ENCODE peak calls at places on chromosomes 12 and 14, in eight cellular contexts. One of them, this sample, is unnamed.

GRCh38 chr12:102441077-102441596 is 39.2 kb downstream of the IGF1 start:
- DNase-seq in putamen: no peak
- DNase-seq in posterior vena cava: no peak
- DNase-seq in amniotic epithelial cell: peak
- DNase-seq in left colon: no peak
- DNase-seq in RPMI7951: no peak
- DNase-seq in HFF-Myc: no peak
- DNase-seq in hippocampal formation: no peak
- DNase-seq in this sample: no peak

GRCh38 chr12:91219511-91219910 is 36.9 kb upstream of the DCN start:
- DNase-seq in putamen: no peak
- DNase-seq in posterior vena cava: no peak
- DNase-seq in amniotic epithelial cell: peak
- DNase-seq in left colon: no peak
- DNase-seq in RPMI7951: peak
- DNase-seq in HFF-Myc: no peak
- DNase-seq in hippocampal formation: no peak
- DNase-seq in this sample: no peak

GRCh38 chr14:86513056-86513455 is 983.1 kb downstream of the FLRT2 start:
- DNase-seq in putamen: no peak
- DNase-seq in posterior vena cava: no peak
- DNase-seq in amniotic epithelial cell: no peak
- DNase-seq in left colon: no peak
- DNase-seq in RPMI7951: no peak
- DNase-seq in HFF-Myc: no peak
- DNase-seq in hippocampal formation: no peak
- DNase-seq in this sample: no peak

GRCh38 chr12:55746913-55747231 is 4.0 kb downstream of the GDF11 start:
- DNase-seq in putamen: no peak
- DNase-seq in posterior vena cava: no peak
- DNase-seq in amniotic epithelial cell: no peak
- DNase-seq in left colon: no peak
- DNase-seq in RPMI7951: no peak
- DNase-seq in HFF-Myc: no peak
- DNase-seq in hippocampal formation: no peak
- DNase-seq in this sample: no peak

GRCh38 chr12:56688846-56689113 is 696 bp upstream of the PTGES3 start:
- DNase-seq in putamen: no peak
- DNase-seq in posterior vena cava: no peak
- DNase-seq in amniotic epithelial cell: no peak
- DNase-seq in left colon: no peak
- DNase-seq in RPMI7951: no peak
- DNase-seq in HFF-Myc: no peak
- DNase-seq in hippocampal formation: no peak
- DNase-seq in this sample: no peak

GRCh38 chr14:90087433-90087832 is 25.6 kb downstream of the KCNK13 start:
- DNase-seq in putamen: peak
- DNase-seq in posterior vena cava: peak
- DNase-seq in amniotic epithelial cell: peak
- DNase-seq in left colon: peak
- DNase-seq in RPMI7951: peak
- DNase-seq in HFF-Myc: no peak
- DNase-seq in hippocampal formation: peak
- DNase-seq in this sample: peak

GRCh38 chr12:54385251-54385914 is 850 bp upstream of the ZNF385A start:
- DNase-seq in putamen: no peak
- DNase-seq in posterior vena cava: no peak
- DNase-seq in amniotic epithelial cell: no peak
- DNase-seq in left colon: no peak
- DNase-seq in RPMI7951: no peak
- DNase-seq in HFF-Myc: no peak
- DNase-seq in hippocampal formation: no peak
- DNase-seq in this sample: peak

GRCh38 chr12:53485955-53486729 is 13.1 kb downstream of the MAP3K12 start:
- DNase-seq in putamen: no peak
- DNase-seq in posterior vena cava: no peak
- DNase-seq in amniotic epithelial cell: no peak
- DNase-seq in left colon: no peak
- DNase-seq in RPMI7951: no peak
- DNase-seq in HFF-Myc: no peak
- DNase-seq in hippocampal formation: no peak
- DNase-seq in this sample: no peak

GRCh38 chr12:65655074-65655493 is 169.2 kb upstream of the HMGA2 start:
- DNase-seq in putamen: no peak
- DNase-seq in posterior vena cava: no peak
- DNase-seq in amniotic epithelial cell: peak
- DNase-seq in left colon: no peak
- DNase-seq in RPMI7951: peak
- DNase-seq in HFF-Myc: no peak
- DNase-seq in hippocampal formation: no peak
- DNase-seq in this sample: no peak

GRCh38 chr12:122917508-122918227 is 21.7 kb upstream of the VPS37B start:
- DNase-seq in putamen: no peak
- DNase-seq in posterior vena cava: no peak
- DNase-seq in amniotic epithelial cell: peak
- DNase-seq in left colon: peak
- DNase-seq in RPMI7951: peak
- DNase-seq in HFF-Myc: no peak
- DNase-seq in hippocampal formation: no peak
- DNase-seq in this sample: peak

GRCh38 chr12:96329545-96329944 is 70.7 kb downstream of the CDK17 start:
- DNase-seq in putamen: no peak
- DNase-seq in posterior vena cava: no peak
- DNase-seq in amniotic epithelial cell: no peak
- DNase-seq in left colon: no peak
- DNase-seq in RPMI7951: no peak
- DNase-seq in HFF-Myc: no peak
- DNase-seq in hippocampal formation: no peak
- DNase-seq in this sample: no peak

GRCh38 chr14:90846511-90846910 is 30.3 kb upstream of the TTC7B start:
- DNase-seq in putamen: no peak
- DNase-seq in posterior vena cava: no peak
- DNase-seq in amniotic epithelial cell: peak
- DNase-seq in left colon: no peak
- DNase-seq in RPMI7951: peak
- DNase-seq in HFF-Myc: no peak
- DNase-seq in hippocampal formation: no peak
- DNase-seq in this sample: no peak

GRCh38 chr12:93048646-93049045 is 119.6 kb upstream of the EEA1 start:
- DNase-seq in putamen: no peak
- DNase-seq in posterior vena cava: no peak
- DNase-seq in amniotic epithelial cell: no peak
- DNase-seq in left colon: no peak
- DNase-seq in RPMI7951: peak
- DNase-seq in HFF-Myc: no peak
- DNase-seq in hippocampal formation: no peak
- DNase-seq in this sample: no peak

GRCh38 chr14:92917041-92917940 is 5.7 kb upstream of the CHGA start:
- DNase-seq in putamen: no peak
- DNase-seq in posterior vena cava: no peak
- DNase-seq in amniotic epithelial cell: no peak
- DNase-seq in left colon: no peak
- DNase-seq in RPMI7951: no peak
- DNase-seq in HFF-Myc: no peak
- DNase-seq in hippocampal formation: no peak
- DNase-seq in this sample: no peak

GRCh38 chr14:100350283-100350926 is 27.3 kb downstream of the SLC25A47 start:
- DNase-seq in putamen: no peak
- DNase-seq in posterior vena cava: no peak
- DNase-seq in amniotic epithelial cell: no peak
- DNase-seq in left colon: no peak
- DNase-seq in RPMI7951: no peak
- DNase-seq in HFF-Myc: no peak
- DNase-seq in hippocampal formation: no peak
- DNase-seq in this sample: no peak

GRCh38 chr14:68359862-68360552 is 432.9 kb downstream of the ZFP36L1 start:
- DNase-seq in putamen: peak
- DNase-seq in posterior vena cava: peak
- DNase-seq in amniotic epithelial cell: no peak
- DNase-seq in left colon: peak
- DNase-seq in RPMI7951: peak
- DNase-seq in HFF-Myc: peak
- DNase-seq in hippocampal formation: peak
- DNase-seq in this sample: peak

GRCh38 chr12:56104815-56105476 is 587 bp downstream of the PA2G4 start:
- DNase-seq in putamen: no peak
- DNase-seq in posterior vena cava: peak
- DNase-seq in amniotic epithelial cell: no peak
- DNase-seq in left colon: peak
- DNase-seq in RPMI7951: peak
- DNase-seq in HFF-Myc: no peak
- DNase-seq in hippocampal formation: no peak
- DNase-seq in this sample: no peak

GRCh38 chr12:93181396-93181965 is 196.2 kb upstream of the NUDT4 start:
- DNase-seq in putamen: no peak
- DNase-seq in posterior vena cava: no peak
- DNase-seq in amniotic epithelial cell: no peak
- DNase-seq in left colon: no peak
- DNase-seq in RPMI7951: no peak
- DNase-seq in HFF-Myc: no peak
- DNase-seq in hippocampal formation: no peak
- DNase-seq in this sample: no peak

GRCh38 chr12:10191865-10192264 is 13.0 kb downstream of the TMEM52B start:
- DNase-seq in putamen: no peak
- DNase-seq in posterior vena cava: no peak
- DNase-seq in amniotic epithelial cell: peak
- DNase-seq in left colon: no peak
- DNase-seq in RPMI7951: peak
- DNase-seq in HFF-Myc: no peak
- DNase-seq in hippocampal formation: no peak
- DNase-seq in this sample: no peak

GRCh38 chr12:94643585-94643984 is 6.8 kb downstream of the TMCC3 start:
- DNase-seq in putamen: no peak
- DNase-seq in posterior vena cava: no peak
- DNase-seq in amniotic epithelial cell: peak
- DNase-seq in left colon: no peak
- DNase-seq in RPMI7951: no peak
- DNase-seq in HFF-Myc: no peak
- DNase-seq in hippocampal formation: no peak
- DNase-seq in this sample: peak

GRCh38 chr14:24576766-24577165 is 716 bp upstream of the CTSG start:
- DNase-seq in putamen: no peak
- DNase-seq in posterior vena cava: no peak
- DNase-seq in amniotic epithelial cell: no peak
- DNase-seq in left colon: no peak
- DNase-seq in RPMI7951: no peak
- DNase-seq in HFF-Myc: no peak
- DNase-seq in hippocampal formation: no peak
- DNase-seq in this sample: no peak

GRCh38 chr12:111174283-111175108 is 194.4 kb downstream of the PHETA1 start:
- DNase-seq in putamen: no peak
- DNase-seq in posterior vena cava: no peak
- DNase-seq in amniotic epithelial cell: no peak
- DNase-seq in left colon: no peak
- DNase-seq in RPMI7951: no peak
- DNase-seq in HFF-Myc: no peak
- DNase-seq in hippocampal formation: no peak
- DNase-seq in this sample: no peak

GRCh38 chr12:122721057-122721545 is 4.5 kb upstream of the HCAR3 start:
- DNase-seq in putamen: no peak
- DNase-seq in posterior vena cava: peak
- DNase-seq in amniotic epithelial cell: peak
- DNase-seq in left colon: no peak
- DNase-seq in RPMI7951: peak
- DNase-seq in HFF-Myc: no peak
- DNase-seq in hippocampal formation: no peak
- DNase-seq in this sample: no peak

GRCh38 chr12:94148841-94149780 is 734 bp downstream of the PLXNC1 start:
- DNase-seq in putamen: peak
- DNase-seq in posterior vena cava: peak
- DNase-seq in amniotic epithelial cell: no peak
- DNase-seq in left colon: peak
- DNase-seq in RPMI7951: peak
- DNase-seq in HFF-Myc: no peak
- DNase-seq in hippocampal formation: no peak
- DNase-seq in this sample: peak

GRCh38 chr12:88299567-88300101 is 157.5 kb downstream of the TMTC3 start:
- DNase-seq in putamen: no peak
- DNase-seq in posterior vena cava: no peak
- DNase-seq in amniotic epithelial cell: peak
- DNase-seq in left colon: no peak
- DNase-seq in RPMI7951: peak
- DNase-seq in HFF-Myc: peak
- DNase-seq in hippocampal formation: no peak
- DNase-seq in this sample: no peak

GRCh38 chr12:15004401-15004800 is 31.6 kb downstream of the PDE6H start:
- DNase-seq in putamen: no peak
- DNase-seq in posterior vena cava: no peak
- DNase-seq in amniotic epithelial cell: no peak
- DNase-seq in left colon: no peak
- DNase-seq in RPMI7951: no peak
- DNase-seq in HFF-Myc: no peak
- DNase-seq in hippocampal formation: no peak
- DNase-seq in this sample: no peak

GRCh38 chr14:105150368-105151111 is 18.0 kb downstream of the JAG2 start:
- DNase-seq in putamen: no peak
- DNase-seq in posterior vena cava: peak
- DNase-seq in amniotic epithelial cell: no peak
- DNase-seq in left colon: no peak
- DNase-seq in RPMI7951: no peak
- DNase-seq in HFF-Myc: no peak
- DNase-seq in hippocampal formation: no peak
- DNase-seq in this sample: no peak

GRCh38 chr12:5509557-5509956 is 77.6 kb downstream of the NTF3 start:
- DNase-seq in putamen: no peak
- DNase-seq in posterior vena cava: no peak
- DNase-seq in amniotic epithelial cell: no peak
- DNase-seq in left colon: no peak
- DNase-seq in RPMI7951: no peak
- DNase-seq in HFF-Myc: no peak
- DNase-seq in hippocampal formation: no peak
- DNase-seq in this sample: no peak

GRCh38 chr14:56087824-56088571 is 30.2 kb upstream of the PELI2 start:
- DNase-seq in putamen: no peak
- DNase-seq in posterior vena cava: no peak
- DNase-seq in amniotic epithelial cell: peak
- DNase-seq in left colon: no peak
- DNase-seq in RPMI7951: peak
- DNase-seq in HFF-Myc: no peak
- DNase-seq in hippocampal formation: no peak
- DNase-seq in this sample: no peak

GRCh38 chr12:103626498-103626897 is 39.4 kb downstream of the STAB2 start:
- DNase-seq in putamen: no peak
- DNase-seq in posterior vena cava: peak
- DNase-seq in amniotic epithelial cell: peak
- DNase-seq in left colon: peak
- DNase-seq in RPMI7951: no peak
- DNase-seq in HFF-Myc: no peak
- DNase-seq in hippocampal formation: peak
- DNase-seq in this sample: peak

This sample was measured in Ammon's horn.